ENCODE peak calls at places on chromosomes 3 and 15, in eight cellular contexts. One of them, this sample, is unnamed.

GRCh38 chr15:25691544-25692430 is 171.3 kb downstream of the ATP10A start:
- DNase-seq in CD8-positive, alpha-beta memory T cell: no peak
- DNase-seq in colonic mucosa: no peak
- DNase-seq in breast epithelium: peak
- DNase-seq in cardiac fibroblast: peak
- DNase-seq in fibroblast of lung: no peak
- DNase-seq in OCI-LY7: peak
- DNase-seq in psoas muscle: no peak
- DNase-seq in this sample: no peak

GRCh38 chr15:42955518-42955917 is 34.9 kb upstream of the TTBK2 start:
- DNase-seq in CD8-positive, alpha-beta memory T cell: no peak
- DNase-seq in colonic mucosa: no peak
- DNase-seq in breast epithelium: no peak
- DNase-seq in cardiac fibroblast: peak
- DNase-seq in fibroblast of lung: peak
- DNase-seq in OCI-LY7: no peak
- DNase-seq in psoas muscle: no peak
- DNase-seq in this sample: peak

GRCh38 chr15:96330450-96331140 is at the start of gene NR2F2:
- DNase-seq in CD8-positive, alpha-beta memory T cell: peak
- DNase-seq in colonic mucosa: peak
- DNase-seq in breast epithelium: peak
- DNase-seq in cardiac fibroblast: peak
- DNase-seq in fibroblast of lung: peak
- DNase-seq in OCI-LY7: no peak
- DNase-seq in psoas muscle: peak
- DNase-seq in this sample: peak

GRCh38 chr3:30231277-30232141 is 374.9 kb upstream of the TGFBR2 start:
- DNase-seq in CD8-positive, alpha-beta memory T cell: no peak
- DNase-seq in colonic mucosa: no peak
- DNase-seq in breast epithelium: no peak
- DNase-seq in cardiac fibroblast: peak
- DNase-seq in fibroblast of lung: peak
- DNase-seq in OCI-LY7: no peak
- DNase-seq in psoas muscle: no peak
- DNase-seq in this sample: peak

GRCh38 chr3:23648965-23649328 is 156.8 kb upstream of the UBE2E1 start:
- DNase-seq in CD8-positive, alpha-beta memory T cell: no peak
- DNase-seq in colonic mucosa: peak
- DNase-seq in breast epithelium: no peak
- DNase-seq in cardiac fibroblast: no peak
- DNase-seq in fibroblast of lung: no peak
- DNase-seq in OCI-LY7: no peak
- DNase-seq in psoas muscle: no peak
- DNase-seq in this sample: peak

GRCh38 chr15:89628791-89629715 is 26.2 kb downstream of the KIF7 start:
- DNase-seq in CD8-positive, alpha-beta memory T cell: no peak
- DNase-seq in colonic mucosa: no peak
- DNase-seq in breast epithelium: no peak
- DNase-seq in cardiac fibroblast: no peak
- DNase-seq in fibroblast of lung: no peak
- DNase-seq in OCI-LY7: no peak
- DNase-seq in psoas muscle: no peak
- DNase-seq in this sample: no peak

GRCh38 chr3:110773413-110773954 is 298.1 kb upstream of the NECTIN3 start:
- DNase-seq in CD8-positive, alpha-beta memory T cell: no peak
- DNase-seq in colonic mucosa: no peak
- DNase-seq in breast epithelium: no peak
- DNase-seq in cardiac fibroblast: peak
- DNase-seq in fibroblast of lung: peak
- DNase-seq in OCI-LY7: no peak
- DNase-seq in psoas muscle: no peak
- DNase-seq in this sample: peak

GRCh38 chr15:37771462-37771861 is 163.0 kb upstream of the TMCO5A start:
- DNase-seq in CD8-positive, alpha-beta memory T cell: no peak
- DNase-seq in colonic mucosa: no peak
- DNase-seq in breast epithelium: no peak
- DNase-seq in cardiac fibroblast: peak
- DNase-seq in fibroblast of lung: peak
- DNase-seq in OCI-LY7: no peak
- DNase-seq in psoas muscle: no peak
- DNase-seq in this sample: peak

GRCh38 chr3:156803949-156804741 is 22.0 kb upstream of the LEKR1 start:
- DNase-seq in CD8-positive, alpha-beta memory T cell: no peak
- DNase-seq in colonic mucosa: no peak
- DNase-seq in breast epithelium: no peak
- DNase-seq in cardiac fibroblast: no peak
- DNase-seq in fibroblast of lung: no peak
- DNase-seq in OCI-LY7: no peak
- DNase-seq in psoas muscle: no peak
- DNase-seq in this sample: no peak

GRCh38 chr3:110381992-110382391 is 689.6 kb upstream of the NECTIN3 start:
- DNase-seq in CD8-positive, alpha-beta memory T cell: no peak
- DNase-seq in colonic mucosa: no peak
- DNase-seq in breast epithelium: no peak
- DNase-seq in cardiac fibroblast: peak
- DNase-seq in fibroblast of lung: no peak
- DNase-seq in OCI-LY7: no peak
- DNase-seq in psoas muscle: no peak
- DNase-seq in this sample: peak

GRCh38 chr15:35410775-35411174 is 135.2 kb downstream of the DPH6 start:
- DNase-seq in CD8-positive, alpha-beta memory T cell: no peak
- DNase-seq in colonic mucosa: no peak
- DNase-seq in breast epithelium: no peak
- DNase-seq in cardiac fibroblast: no peak
- DNase-seq in fibroblast of lung: no peak
- DNase-seq in OCI-LY7: no peak
- DNase-seq in psoas muscle: no peak
- DNase-seq in this sample: no peak

GRCh38 chr3:127449489-127450212 is 140.9 kb downstream of the TPRA1 start:
- DNase-seq in CD8-positive, alpha-beta memory T cell: no peak
- DNase-seq in colonic mucosa: no peak
- DNase-seq in breast epithelium: peak
- DNase-seq in cardiac fibroblast: no peak
- DNase-seq in fibroblast of lung: no peak
- DNase-seq in OCI-LY7: no peak
- DNase-seq in psoas muscle: no peak
- DNase-seq in this sample: no peak

GRCh38 chr15:29674661-29675533 is 147.4 kb downstream of the TJP1 start:
- DNase-seq in CD8-positive, alpha-beta memory T cell: no peak
- DNase-seq in colonic mucosa: peak
- DNase-seq in breast epithelium: no peak
- DNase-seq in cardiac fibroblast: peak
- DNase-seq in fibroblast of lung: peak
- DNase-seq in OCI-LY7: no peak
- DNase-seq in psoas muscle: no peak
- DNase-seq in this sample: peak

GRCh38 chr3:194205675-194206133 is 69.8 kb downstream of the HES1 start:
- DNase-seq in CD8-positive, alpha-beta memory T cell: no peak
- DNase-seq in colonic mucosa: no peak
- DNase-seq in breast epithelium: no peak
- DNase-seq in cardiac fibroblast: no peak
- DNase-seq in fibroblast of lung: peak
- DNase-seq in OCI-LY7: peak
- DNase-seq in psoas muscle: no peak
- DNase-seq in this sample: no peak

GRCh38 chr15:101001056-101001455 is 81.9 kb downstream of the LRRK1 start:
- DNase-seq in CD8-positive, alpha-beta memory T cell: no peak
- DNase-seq in colonic mucosa: no peak
- DNase-seq in breast epithelium: no peak
- DNase-seq in cardiac fibroblast: no peak
- DNase-seq in fibroblast of lung: no peak
- DNase-seq in OCI-LY7: no peak
- DNase-seq in psoas muscle: no peak
- DNase-seq in this sample: no peak

GRCh38 chr15:47959617-47960398 is 161.0 kb upstream of the SLC24A5 start:
- DNase-seq in CD8-positive, alpha-beta memory T cell: no peak
- DNase-seq in colonic mucosa: no peak
- DNase-seq in breast epithelium: no peak
- DNase-seq in cardiac fibroblast: no peak
- DNase-seq in fibroblast of lung: no peak
- DNase-seq in OCI-LY7: no peak
- DNase-seq in psoas muscle: no peak
- DNase-seq in this sample: no peak

GRCh38 chr3:116739678-116740077 is 30.1 kb downstream of the TUSC7 start:
- DNase-seq in CD8-positive, alpha-beta memory T cell: no peak
- DNase-seq in colonic mucosa: no peak
- DNase-seq in breast epithelium: no peak
- DNase-seq in cardiac fibroblast: no peak
- DNase-seq in fibroblast of lung: no peak
- DNase-seq in OCI-LY7: no peak
- DNase-seq in psoas muscle: no peak
- DNase-seq in this sample: no peak

GRCh38 chr3:5187920-5188418 is 462 bp downstream of the EDEM1 start:
- DNase-seq in CD8-positive, alpha-beta memory T cell: peak
- DNase-seq in colonic mucosa: peak
- DNase-seq in breast epithelium: no peak
- DNase-seq in cardiac fibroblast: peak
- DNase-seq in fibroblast of lung: peak
- DNase-seq in OCI-LY7: no peak
- DNase-seq in psoas muscle: peak
- DNase-seq in this sample: peak

GRCh38 chr3:128274837-128275236 is 121.6 kb downstream of the EEFSEC start:
- DNase-seq in CD8-positive, alpha-beta memory T cell: no peak
- DNase-seq in colonic mucosa: no peak
- DNase-seq in breast epithelium: no peak
- DNase-seq in cardiac fibroblast: peak
- DNase-seq in fibroblast of lung: peak
- DNase-seq in OCI-LY7: no peak
- DNase-seq in psoas muscle: no peak
- DNase-seq in this sample: peak

GRCh38 chr3:152258448-152259302 is 10.1 kb upstream of the MBNL1 start:
- DNase-seq in CD8-positive, alpha-beta memory T cell: peak
- DNase-seq in colonic mucosa: no peak
- DNase-seq in breast epithelium: no peak
- DNase-seq in cardiac fibroblast: peak
- DNase-seq in fibroblast of lung: peak
- DNase-seq in OCI-LY7: no peak
- DNase-seq in psoas muscle: peak
- DNase-seq in this sample: peak

GRCh38 chr15:78065973-78066946 is 11.3 kb downstream of the TBC1D2B start:
- DNase-seq in CD8-positive, alpha-beta memory T cell: no peak
- DNase-seq in colonic mucosa: no peak
- DNase-seq in breast epithelium: no peak
- DNase-seq in cardiac fibroblast: no peak
- DNase-seq in fibroblast of lung: peak
- DNase-seq in OCI-LY7: peak
- DNase-seq in psoas muscle: no peak
- DNase-seq in this sample: no peak
- H3K4me3 ChIP-seq in CD8-positive, alpha-beta memory T cell: peak
- H3K4me3 ChIP-seq in colonic mucosa: no peak
- H3K4me3 ChIP-seq in breast epithelium: peak
- H3K4me3 ChIP-seq in cardiac fibroblast: no peak
- H3K4me3 ChIP-seq in fibroblast of lung: no peak
- H3K4me3 ChIP-seq in OCI-LY7: peak
- H3K4me3 ChIP-seq in psoas muscle: no peak
- H3K4me3 ChIP-seq in this sample: no peak

GRCh38 chr3:14602006-14602803 is 49.4 kb upstream of the CCDC174 start:
- DNase-seq in CD8-positive, alpha-beta memory T cell: no peak
- DNase-seq in colonic mucosa: no peak
- DNase-seq in breast epithelium: no peak
- DNase-seq in cardiac fibroblast: no peak
- DNase-seq in fibroblast of lung: no peak
- DNase-seq in OCI-LY7: no peak
- DNase-seq in psoas muscle: no peak
- DNase-seq in this sample: no peak
- H3K4me3 ChIP-seq in CD8-positive, alpha-beta memory T cell: no peak
- H3K4me3 ChIP-seq in colonic mucosa: no peak
- H3K4me3 ChIP-seq in breast epithelium: peak
- H3K4me3 ChIP-seq in cardiac fibroblast: no peak
- H3K4me3 ChIP-seq in fibroblast of lung: no peak
- H3K4me3 ChIP-seq in OCI-LY7: no peak
- H3K4me3 ChIP-seq in psoas muscle: peak
- H3K4me3 ChIP-seq in this sample: no peak

DNA sequence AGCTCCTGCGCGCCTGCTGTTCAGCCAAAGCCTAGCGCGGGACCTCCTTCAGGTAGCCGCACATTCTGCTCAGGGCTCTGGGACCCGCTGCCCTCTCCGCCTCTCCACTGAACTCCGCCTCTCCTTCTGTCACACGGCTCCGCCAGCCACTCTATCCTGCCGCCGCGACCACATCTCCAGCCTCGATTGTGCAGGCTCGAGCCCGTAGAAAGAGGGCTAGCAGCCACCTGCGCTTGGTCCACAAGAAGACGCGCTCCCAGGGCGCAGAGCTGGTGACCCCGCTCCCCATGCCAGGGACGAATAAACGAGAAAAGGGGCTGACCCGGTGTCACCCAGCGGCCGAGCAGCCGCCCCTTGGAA is 1.1 kb upstream of the VIPR1 start:
- DNase-seq in CD8-positive, alpha-beta memory T cell: no peak
- DNase-seq in colonic mucosa: peak
- DNase-seq in breast epithelium: peak
- DNase-seq in cardiac fibroblast: no peak
- DNase-seq in fibroblast of lung: no peak
- DNase-seq in OCI-LY7: no peak
- DNase-seq in psoas muscle: no peak
- DNase-seq in this sample: no peak
- H3K4me3 ChIP-seq in CD8-positive, alpha-beta memory T cell: peak
- H3K4me3 ChIP-seq in colonic mucosa: peak
- H3K4me3 ChIP-seq in breast epithelium: peak
- H3K4me3 ChIP-seq in cardiac fibroblast: peak
- H3K4me3 ChIP-seq in fibroblast of lung: no peak
- H3K4me3 ChIP-seq in OCI-LY7: no peak
- H3K4me3 ChIP-seq in psoas muscle: peak
- H3K4me3 ChIP-seq in this sample: no peak

DNA sequence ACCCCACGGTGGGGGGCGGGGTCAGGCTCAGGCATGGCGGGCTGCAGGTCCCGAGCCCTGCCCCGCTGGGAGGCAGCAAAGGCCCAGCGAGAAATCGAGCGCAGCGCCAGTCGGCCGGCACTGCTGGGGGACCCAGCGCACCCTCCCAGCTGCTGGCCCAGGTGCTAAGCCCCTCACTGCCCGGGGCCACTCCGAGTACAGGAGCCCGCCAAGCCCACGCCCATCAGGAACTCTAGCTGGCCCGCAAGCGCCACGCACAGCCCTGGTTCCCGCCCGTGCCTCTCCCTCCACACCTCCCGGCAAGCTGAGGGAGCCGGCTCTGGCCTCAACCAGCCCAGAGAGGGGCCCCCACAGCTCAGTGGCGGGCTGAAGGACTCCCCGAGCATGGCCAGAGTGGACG is 29.2 kb downstream of the SCAPER start:
- DNase-seq in CD8-positive, alpha-beta memory T cell: no peak
- DNase-seq in colonic mucosa: no peak
- DNase-seq in breast epithelium: no peak
- DNase-seq in cardiac fibroblast: no peak
- DNase-seq in fibroblast of lung: no peak
- DNase-seq in OCI-LY7: no peak
- DNase-seq in psoas muscle: no peak
- DNase-seq in this sample: no peak
- H3K4me3 ChIP-seq in CD8-positive, alpha-beta memory T cell: no peak
- H3K4me3 ChIP-seq in colonic mucosa: no peak
- H3K4me3 ChIP-seq in breast epithelium: no peak
- H3K4me3 ChIP-seq in cardiac fibroblast: no peak
- H3K4me3 ChIP-seq in fibroblast of lung: no peak
- H3K4me3 ChIP-seq in OCI-LY7: no peak
- H3K4me3 ChIP-seq in psoas muscle: no peak
- H3K4me3 ChIP-seq in this sample: no peak